ENCODE peak calls at places on chromosome 21, in six cellular contexts. One of them, this sample, is unnamed.

GRCh38 chr21:41762236-41762635 is 4.6 kb downstream of the RIPK4 start:
- DNase-seq in LoVo: no peak
- DNase-seq in stimulated activated CD8-positive, alpha-beta memory T cell treated with anti-CD3 and anti-CD28 coated beads, Interleukin-15, amount 100 ng/mL, for 1 hour: no peak
- DNase-seq in central memory CD4-positive, alpha-beta T cell: no peak
- DNase-seq in HFFc6: no peak
- DNase-seq in SHP77: no peak
- DNase-seq in this sample: no peak

GRCh38 chr21:28543975-28544374 is 448.7 kb downstream of the LTN1 start:
- DNase-seq in LoVo: no peak
- DNase-seq in stimulated activated CD8-positive, alpha-beta memory T cell treated with anti-CD3 and anti-CD28 coated beads, Interleukin-15, amount 100 ng/mL, for 1 hour: no peak
- DNase-seq in central memory CD4-positive, alpha-beta T cell: no peak
- DNase-seq in HFFc6: no peak
- DNase-seq in SHP77: no peak
- DNase-seq in this sample: no peak

GRCh38 chr21:34983680-34984086 is 65.4 kb downstream of the RUNX1 start:
- DNase-seq in LoVo: no peak
- DNase-seq in stimulated activated CD8-positive, alpha-beta memory T cell treated with anti-CD3 and anti-CD28 coated beads, Interleukin-15, amount 100 ng/mL, for 1 hour: peak; percentile 27
- DNase-seq in central memory CD4-positive, alpha-beta T cell: no peak
- DNase-seq in HFFc6: peak; percentile 69
- DNase-seq in SHP77: no peak
- DNase-seq in this sample: peak; percentile 44

GRCh38 chr21:36985761-36986594 is 19.5 kb upstream of the HLCS start:
- DNase-seq in LoVo: no peak
- DNase-seq in stimulated activated CD8-positive, alpha-beta memory T cell treated with anti-CD3 and anti-CD28 coated beads, Interleukin-15, amount 100 ng/mL, for 1 hour: no peak
- DNase-seq in central memory CD4-positive, alpha-beta T cell: peak; percentile 72
- DNase-seq in HFFc6: no peak
- DNase-seq in SHP77: no peak
- DNase-seq in this sample: no peak

GRCh38 chr21:42164064-42164789 is 54.7 kb upstream of the ABCG1 start:
- DNase-seq in LoVo: peak; percentile 24
- DNase-seq in stimulated activated CD8-positive, alpha-beta memory T cell treated with anti-CD3 and anti-CD28 coated beads, Interleukin-15, amount 100 ng/mL, for 1 hour: peak; percentile 30
- DNase-seq in central memory CD4-positive, alpha-beta T cell: peak; percentile 29
- DNase-seq in HFFc6: no peak
- DNase-seq in SHP77: peak; percentile 31
- DNase-seq in this sample: peak; percentile 43

GRCh38 chr21:46153259-46154154 is 1.9 kb downstream of the FTCD start:
- DNase-seq in LoVo: no peak
- DNase-seq in stimulated activated CD8-positive, alpha-beta memory T cell treated with anti-CD3 and anti-CD28 coated beads, Interleukin-15, amount 100 ng/mL, for 1 hour: peak; percentile 24
- DNase-seq in central memory CD4-positive, alpha-beta T cell: peak; percentile 15
- DNase-seq in HFFc6: peak; percentile 8
- DNase-seq in SHP77: peak; percentile 34
- DNase-seq in this sample: peak; percentile 29

GRCh38 chr21:36718951-36719501 is 20.1 kb downstream of the SIM2 start:
- DNase-seq in LoVo: peak; percentile 92
- DNase-seq in stimulated activated CD8-positive, alpha-beta memory T cell treated with anti-CD3 and anti-CD28 coated beads, Interleukin-15, amount 100 ng/mL, for 1 hour: no peak
- DNase-seq in central memory CD4-positive, alpha-beta T cell: no peak
- DNase-seq in HFFc6: no peak
- DNase-seq in SHP77: no peak
- DNase-seq in this sample: no peak

GRCh38 chr21:37704751-37705150 is 211.5 kb downstream of the KCNJ6 start:
- DNase-seq in LoVo: no peak
- DNase-seq in stimulated activated CD8-positive, alpha-beta memory T cell treated with anti-CD3 and anti-CD28 coated beads, Interleukin-15, amount 100 ng/mL, for 1 hour: no peak
- DNase-seq in central memory CD4-positive, alpha-beta T cell: no peak
- DNase-seq in HFFc6: no peak
- DNase-seq in SHP77: no peak
- DNase-seq in this sample: no peak

GRCh38 chr21:31457675-31458074 is 113.6 kb upstream of the TIAM1 start:
- DNase-seq in LoVo: no peak
- DNase-seq in stimulated activated CD8-positive, alpha-beta memory T cell treated with anti-CD3 and anti-CD28 coated beads, Interleukin-15, amount 100 ng/mL, for 1 hour: no peak
- DNase-seq in central memory CD4-positive, alpha-beta T cell: no peak
- DNase-seq in HFFc6: no peak
- DNase-seq in SHP77: no peak
- DNase-seq in this sample: no peak

GRCh38 chr21:14306143-14306907 is 76.6 kb downstream of the HSPA13 start:
- DNase-seq in LoVo: no peak
- DNase-seq in stimulated activated CD8-positive, alpha-beta memory T cell treated with anti-CD3 and anti-CD28 coated beads, Interleukin-15, amount 100 ng/mL, for 1 hour: no peak
- DNase-seq in central memory CD4-positive, alpha-beta T cell: no peak
- DNase-seq in HFFc6: no peak
- DNase-seq in SHP77: no peak
- DNase-seq in this sample: no peak

GRCh38 chr21:45550552-45551210 is 8.4 kb upstream of the SLC19A1 start:
- DNase-seq in LoVo: no peak
- DNase-seq in stimulated activated CD8-positive, alpha-beta memory T cell treated with anti-CD3 and anti-CD28 coated beads, Interleukin-15, amount 100 ng/mL, for 1 hour: no peak
- DNase-seq in central memory CD4-positive, alpha-beta T cell: peak; percentile 17
- DNase-seq in HFFc6: no peak
- DNase-seq in SHP77: no peak
- DNase-seq in this sample: no peak

GRCh38 chr21:45519182-45519581 is 23.1 kb downstream of the SLC19A1 start:
- DNase-seq in LoVo: no peak
- DNase-seq in stimulated activated CD8-positive, alpha-beta memory T cell treated with anti-CD3 and anti-CD28 coated beads, Interleukin-15, amount 100 ng/mL, for 1 hour: no peak
- DNase-seq in central memory CD4-positive, alpha-beta T cell: no peak
- DNase-seq in HFFc6: no peak
- DNase-seq in SHP77: no peak
- DNase-seq in this sample: no peak

GRCh38 chr21:35136586-35137254 is 87.6 kb upstream of the RUNX1 start:
- DNase-seq in LoVo: peak; percentile 87
- DNase-seq in stimulated activated CD8-positive, alpha-beta memory T cell treated with anti-CD3 and anti-CD28 coated beads, Interleukin-15, amount 100 ng/mL, for 1 hour: no peak
- DNase-seq in central memory CD4-positive, alpha-beta T cell: no peak
- DNase-seq in HFFc6: peak; percentile 56
- DNase-seq in SHP77: no peak
- DNase-seq in this sample: no peak

GRCh38 chr21:36450511-36450910 is 29.4 kb downstream of the CLDN14 start:
- DNase-seq in LoVo: no peak
- DNase-seq in stimulated activated CD8-positive, alpha-beta memory T cell treated with anti-CD3 and anti-CD28 coated beads, Interleukin-15, amount 100 ng/mL, for 1 hour: no peak
- DNase-seq in central memory CD4-positive, alpha-beta T cell: no peak
- DNase-seq in HFFc6: peak; percentile 17
- DNase-seq in SHP77: no peak
- DNase-seq in this sample: no peak

GRCh38 chr21:17402885-17403477 is 109.9 kb upstream of the CXADR start:
- DNase-seq in LoVo: no peak
- DNase-seq in stimulated activated CD8-positive, alpha-beta memory T cell treated with anti-CD3 and anti-CD28 coated beads, Interleukin-15, amount 100 ng/mL, for 1 hour: no peak
- DNase-seq in central memory CD4-positive, alpha-beta T cell: no peak
- DNase-seq in HFFc6: no peak
- DNase-seq in SHP77: no peak
- DNase-seq in this sample: no peak

GRCh38 chr21:29342394-29342957 is 43.8 kb downstream of the BACH1 start:
- DNase-seq in LoVo: no peak
- DNase-seq in stimulated activated CD8-positive, alpha-beta memory T cell treated with anti-CD3 and anti-CD28 coated beads, Interleukin-15, amount 100 ng/mL, for 1 hour: no peak
- DNase-seq in central memory CD4-positive, alpha-beta T cell: no peak
- DNase-seq in HFFc6: peak; percentile 69
- DNase-seq in SHP77: no peak
- DNase-seq in this sample: no peak

GRCh38 chr21:32826317-32827167 is 55.0 kb upstream of the PAXBP1 start:
- DNase-seq in LoVo: peak; percentile 48
- DNase-seq in stimulated activated CD8-positive, alpha-beta memory T cell treated with anti-CD3 and anti-CD28 coated beads, Interleukin-15, amount 100 ng/mL, for 1 hour: no peak
- DNase-seq in central memory CD4-positive, alpha-beta T cell: peak; percentile 22
- DNase-seq in HFFc6: peak; percentile 49
- DNase-seq in SHP77: peak; percentile 45
- DNase-seq in this sample: no peak

GRCh38 chr21:22575165-22575584 is 1577.0 kb downstream of the NCAM2 start:
- DNase-seq in LoVo: no peak
- DNase-seq in stimulated activated CD8-positive, alpha-beta memory T cell treated with anti-CD3 and anti-CD28 coated beads, Interleukin-15, amount 100 ng/mL, for 1 hour: no peak
- DNase-seq in central memory CD4-positive, alpha-beta T cell: no peak
- DNase-seq in HFFc6: no peak
- DNase-seq in SHP77: peak; percentile 61
- DNase-seq in this sample: no peak

GRCh38 chr21:28922368-28922767 is 70.3 kb downstream of the LTN1 start:
- DNase-seq in LoVo: no peak
- DNase-seq in stimulated activated CD8-positive, alpha-beta memory T cell treated with anti-CD3 and anti-CD28 coated beads, Interleukin-15, amount 100 ng/mL, for 1 hour: no peak
- DNase-seq in central memory CD4-positive, alpha-beta T cell: no peak
- DNase-seq in HFFc6: no peak
- DNase-seq in SHP77: no peak
- DNase-seq in this sample: no peak

GRCh38 chr21:31873275-31873695 is 465 bp downstream of the HUNK start:
- DNase-seq in LoVo: no peak
- DNase-seq in stimulated activated CD8-positive, alpha-beta memory T cell treated with anti-CD3 and anti-CD28 coated beads, Interleukin-15, amount 100 ng/mL, for 1 hour: no peak
- DNase-seq in central memory CD4-positive, alpha-beta T cell: no peak
- DNase-seq in HFFc6: no peak
- DNase-seq in SHP77: no peak
- DNase-seq in this sample: no peak

GRCh38 chr21:45288441-45288841 is 746 bp upstream of the POFUT2 start:
- DNase-seq in LoVo: no peak
- DNase-seq in stimulated activated CD8-positive, alpha-beta memory T cell treated with anti-CD3 and anti-CD28 coated beads, Interleukin-15, amount 100 ng/mL, for 1 hour: no peak
- DNase-seq in central memory CD4-positive, alpha-beta T cell: no peak
- DNase-seq in HFFc6: no peak
- DNase-seq in SHP77: no peak
- DNase-seq in this sample: no peak

GRCh38 chr21:33025106-33025470 is 647 bp upstream of the OLIG2 start:
- DNase-seq in LoVo: no peak
- DNase-seq in stimulated activated CD8-positive, alpha-beta memory T cell treated with anti-CD3 and anti-CD28 coated beads, Interleukin-15, amount 100 ng/mL, for 1 hour: no peak
- DNase-seq in central memory CD4-positive, alpha-beta T cell: no peak
- DNase-seq in HFFc6: no peak
- DNase-seq in SHP77: no peak
- DNase-seq in this sample: no peak

GRCh38 chr21:23694396-23694795 is 1912.9 kb downstream of the MRPL39 start:
- DNase-seq in LoVo: no peak
- DNase-seq in stimulated activated CD8-positive, alpha-beta memory T cell treated with anti-CD3 and anti-CD28 coated beads, Interleukin-15, amount 100 ng/mL, for 1 hour: no peak
- DNase-seq in central memory CD4-positive, alpha-beta T cell: no peak
- DNase-seq in HFFc6: no peak
- DNase-seq in SHP77: no peak
- DNase-seq in this sample: no peak

GRCh38 chr21:26842300-26842699 is 2.9 kb downstream of the ADAMTS1 start:
- DNase-seq in LoVo: no peak
- DNase-seq in stimulated activated CD8-positive, alpha-beta memory T cell treated with anti-CD3 and anti-CD28 coated beads, Interleukin-15, amount 100 ng/mL, for 1 hour: no peak
- DNase-seq in central memory CD4-positive, alpha-beta T cell: no peak
- DNase-seq in HFFc6: peak; percentile 65
- DNase-seq in SHP77: no peak
- DNase-seq in this sample: no peak

GRCh38 chr21:41843584-41843983 is 35.6 kb downstream of the PRDM15 start:
- DNase-seq in LoVo: no peak
- DNase-seq in stimulated activated CD8-positive, alpha-beta memory T cell treated with anti-CD3 and anti-CD28 coated beads, Interleukin-15, amount 100 ng/mL, for 1 hour: no peak
- DNase-seq in central memory CD4-positive, alpha-beta T cell: no peak
- DNase-seq in HFFc6: no peak
- DNase-seq in SHP77: no peak
- DNase-seq in this sample: no peak

GRCh38 chr21:34728479-34728878 is 59.7 kb downstream of the CLIC6 start:
- DNase-seq in LoVo: no peak
- DNase-seq in stimulated activated CD8-positive, alpha-beta memory T cell treated with anti-CD3 and anti-CD28 coated beads, Interleukin-15, amount 100 ng/mL, for 1 hour: no peak
- DNase-seq in central memory CD4-positive, alpha-beta T cell: no peak
- DNase-seq in HFFc6: no peak
- DNase-seq in SHP77: no peak
- DNase-seq in this sample: no peak

GRCh38 chr21:46509760-46510159 is 51.1 kb downstream of the DIP2A start:
- DNase-seq in LoVo: peak; percentile 69
- DNase-seq in stimulated activated CD8-positive, alpha-beta memory T cell treated with anti-CD3 and anti-CD28 coated beads, Interleukin-15, amount 100 ng/mL, for 1 hour: no peak
- DNase-seq in central memory CD4-positive, alpha-beta T cell: no peak
- DNase-seq in HFFc6: peak; percentile 82
- DNase-seq in SHP77: no peak
- DNase-seq in this sample: no peak